ENCODE peak calls at places on chromosomes 11 and 22, in four cellular contexts. A is fibroblast of pulmonary artery, H is upper lobe of right lung, Y is IMR-90. L is an unnamed sample.

GRCh38 chr22:21841422-21841821 is 26.0 kb downstream of the MAPK1 start:
- DNase-seq in Y (no peak), H (no peak), A (no peak), L (no peak)

GRCh38 chr22:28899199-28899853 is 16.0 kb downstream of the ZNRF3 start:
- DNase-seq in A (no peak), H (no peak), Y (peak; percentile 20), L (peak; percentile 82)

GRCh38 chr22:20810645-20811044 is 36.7 kb downstream of the SERPIND1 start:
- DNase-seq in Y (no peak), A (no peak), H (no peak), L (no peak)

GRCh38 chr22:32926600-32926999 is 125.1 kb downstream of the TIMP3 start:
- DNase-seq in Y (peak; percentile 34), H (no peak), A (peak; percentile 63), L (peak; percentile 53)

GRCh38 chr22:38860291-38861169 is 11.5 kb downstream of the CBX6 start:
- DNase-seq in H (no peak), Y (no peak), A (no peak), L (no peak)

GRCh38 chr22:18927020-18927419 is 9.1 kb downstream of the PRODH start:
- DNase-seq in A (no peak), Y (no peak), H (no peak), L (no peak)

GRCh38 chr11:3880724-3881123 is 25.3 kb downstream of the STIM1 start:
- DNase-seq in H (no peak), Y (peak; percentile 58), A (peak; percentile 38), L (peak; percentile 75)

GRCh38 chr11:12377106-12377823 is at the start of gene PARVA:
- DNase-seq in H (peak; percentile 85), A (peak; percentile 88), Y (peak; percentile 81), L (peak; percentile 47)

GRCh38 chr11:68610452-68611116 is 73.8 kb upstream of the GAL start:
- DNase-seq in A (peak; percentile 35), Y (peak; percentile 5), H (no peak), L (no peak)

GRCh38 chr11:35214792-35215193 is 75.8 kb downstream of the CD44 start:
- DNase-seq in Y (peak; percentile 97), A (peak; percentile 85), H (no peak), L (peak; percentile 94)

GRCh38 chr11:96015911-96016565 is 92.1 kb upstream of the MTMR2 start:
- DNase-seq in H (no peak), A (no peak), Y (no peak), L (no peak)

GRCh38 chr11:128428876-128429416 is 158.4 kb downstream of the ETS1 start:
- DNase-seq in A (peak; percentile 55), Y (peak; percentile 43), H (no peak), L (no peak)

GRCh38 chr11:123653997-123654565 is 343 bp downstream of the SCN3B start:
- DNase-seq in A (peak; percentile 46), Y (peak; percentile 34), H (peak; percentile 71), L (peak; percentile 35)

GRCh38 chr11:84720706-84721402 is 906.3 kb downstream of the DLG2 start:
- DNase-seq in H (peak; percentile 69), Y (no peak), A (peak; percentile 1), L (no peak)

GRCh38 chr22:36546092-36546804 is 17.3 kb upstream of the EIF3D start:
- DNase-seq in H (no peak), A (peak; percentile 69), Y (peak; percentile 62), L (peak; percentile 23)

GRCh38 chr11:11857769-11858168 is 16.0 kb downstream of the USP47 start:
- DNase-seq in A (no peak), Y (no peak), H (no peak), L (no peak)

GRCh38 chr11:92675303-92675702 is 294.1 kb upstream of the MTNR1B start:
- DNase-seq in Y (no peak), H (no peak), A (no peak), L (no peak)

GRCh38 chr11:36041988-36042606 is 98.2 kb downstream of the LDLRAD3 start:
- DNase-seq in H (no peak), A (peak; percentile 44), Y (no peak), L (peak; percentile 10)

GRCh38 chr11:134476435-134477021 is 64.5 kb upstream of the B3GAT1 start:
- DNase-seq in Y (no peak), A (no peak), H (peak; percentile 45), L (no peak)

GRCh38 chr22:49838771-49839717 is 11.4 kb upstream of the BRD1 start:
- DNase-seq in Y (peak; percentile 33), A (no peak), H (no peak), L (no peak)

GRCh38 chr22:27947461-27947860 is 28.4 kb upstream of the PITPNB start:
- DNase-seq in Y (no peak), A (peak; percentile 57), H (no peak), L (no peak)

GRCh38 chr11:26830218-26830617 is 108.4 kb upstream of the SLC5A12 start:
- DNase-seq in Y (no peak), H (no peak), A (no peak), L (no peak)

GRCh38 chr11:119700536-119701346 is 28.3 kb downstream of the NECTIN1 start:
- DNase-seq in H (peak; percentile 76), A (no peak), Y (no peak), L (peak; percentile 91)

GRCh38 chr11:126122863-126123262 is 60.2 kb upstream of the CDON start:
- DNase-seq in Y (no peak), H (no peak), A (no peak), L (no peak)

GRCh38 chr11:75040167-75040770 is 51.5 kb downstream of the NEU3 start:
- DNase-seq in A (no peak), H (no peak), Y (no peak), L (no peak)

GRCh38 chr11:12245549-12245986 is 131.8 kb upstream of the PARVA start:
- DNase-seq in Y (peak; percentile 25), A (no peak), H (no peak), L (peak; percentile 32)

GRCh38 chr11:130703489-130704190 is 212.6 kb downstream of the SNX19 start:
- DNase-seq in A (no peak), Y (no peak), H (no peak), L (no peak)

GRCh38 chr11:60857378-60858232 is 1.9 kb upstream of the PTGDR2 start:
- DNase-seq in Y (peak; percentile 65), A (no peak), H (no peak), L (peak; percentile 54)

GRCh38 chr11:58629857-58630256 is 7.4 kb downstream of the CNTF start:
- DNase-seq in A (peak; percentile 72), H (no peak), Y (peak; percentile 71), L (peak; percentile 38)

GRCh38 chr22:35839811-35840739 is 122.4 kb downstream of the APOL5 start:
- DNase-seq in H (peak; percentile 91), A (peak; percentile 98), Y (peak; percentile 98), L (peak; percentile 94)

GRCh38 chr11:114197799-114198500 is 98.2 kb upstream of the NNMT start:
- DNase-seq in Y (peak; percentile 71), H (peak; percentile 85), A (peak; percentile 99), L (peak; percentile 39)

GRCh38 chr22:39593061-39593930 is 22.7 kb downstream of the CACNA1I start:
- DNase-seq in H (no peak), A (no peak), Y (no peak), L (no peak)

GRCh38 chr22:23774922-23775436 is 2.3 kb downstream of the MMP11 start:
- DNase-seq in H (no peak), Y (peak; percentile 33), A (peak; percentile 41), L (no peak)

GRCh38 chr11:123217897-123218296 is 22.8 kb upstream of the CLMP start:
- DNase-seq in A (no peak), Y (no peak), H (no peak), L (no peak)

GRCh38 chr11:19696904-19697303 is 15.7 kb upstream of the NAV2 start:
- DNase-seq in A (no peak), H (no peak), Y (no peak), L (no peak)

GRCh38 chr11:70913715-70914231 is 338.6 kb downstream of the SHANK2 start:
- DNase-seq in Y (no peak), H (peak; percentile 68), A (no peak), L (no peak)

GRCh38 chr22:20430641-20431519 is 6.7 kb downstream of the SCARF2 start:
- DNase-seq in A (no peak), H (peak; percentile 80), Y (no peak), L (peak; percentile 15)

GRCh38 chr11:76641905-76642304 is 28.6 kb downstream of the LRRC32 start:
- DNase-seq in A (no peak), Y (no peak), H (no peak), L (no peak)

GRCh38 chr11:8384199-8384821 is 120.6 kb upstream of the LMO1 start:
- DNase-seq in A (peak; percentile 24), Y (no peak), H (peak; percentile 78), L (peak; percentile 17)
- TF ChIP-seq CTCF in A (no peak), Y (peak; percentile 12), H (no peak), L (peak; percentile 2)

GRCh38 chr11:65185166-65185565 is 3.4 kb downstream of the CAPN1 start:
- DNase-seq in H (no peak), A (no peak), Y (no peak), L (no peak)

GRCh38 chr11:65186701-65187100 is 5.0 kb downstream of the CAPN1 start:
- DNase-seq in A (no peak), H (no peak), Y (no peak), L (no peak)

GRCh38 chr11:65187146-65187675 is 5.5 kb downstream of the CAPN1 start:
- DNase-seq in H (no peak), A (no peak), Y (no peak), L (no peak)

GRCh38 chr11:65184146-65184545 is 2.4 kb downstream of the CAPN1 start:
- DNase-seq in A (no peak), H (no peak), Y (no peak), L (no peak)

GRCh38 chr11:65185869-65186341 is 4.2 kb downstream of the CAPN1 start:
- DNase-seq in A (no peak), Y (no peak), H (no peak), L (no peak)
- TF ChIP-seq CTCF in A (no peak), Y (no peak), H (no peak), L (peak; percentile 8)

GRCh38 chr11:120738516-120739046 is 227.0 kb downstream of the GRIK4 start:
- DNase-seq in A (no peak), Y (no peak), H (no peak), L (no peak)
- TF ChIP-seq CTCF in A (no peak), Y (no peak), H (no peak), L (no peak)

GRCh38 chr11:16013242-16013641 is 343.1 kb downstream of the SOX6 start:
- DNase-seq in Y (no peak), H (no peak), A (no peak), L (no peak)
- TF ChIP-seq CTCF in Y (no peak), H (no peak), A (no peak), L (no peak)

GRCh38 chr22:30763815-30764686 is 69.4 kb downstream of the OSBP2 start:
- DNase-seq in Y (peak; percentile 86), H (no peak), A (peak; percentile 88), L (peak; percentile 89)
- TF ChIP-seq CTCF in Y (peak; percentile 90), H (peak; percentile 60), A (peak; percentile 72), L (peak; percentile 77)

GRCh38 chr22:46262449-46263207 is 515 bp downstream of the PKDREJ start:
- DNase-seq in Y (peak; percentile 35), H (peak; percentile 87), A (peak; percentile 59), L (peak; percentile 13)
- TF ChIP-seq CTCF in Y (peak; percentile 29), H (peak; percentile 44), A (peak; percentile 15), L (peak; percentile 43)

GRCh38 chr22:42399315-42400271 is 32.6 kb downstream of the NFAM1 start:
- DNase-seq in A (no peak), H (peak; percentile 71), Y (no peak), L (no peak)

GRCh38 chr22:42408276-42408675 is 23.9 kb downstream of the NFAM1 start:
- DNase-seq in A (no peak), H (no peak), Y (no peak), L (no peak)

GRCh38 chr22:42401562-42402334 is 30.5 kb downstream of the NFAM1 start:
- DNase-seq in H (no peak), A (no peak), Y (no peak), L (peak; percentile 14)

GRCh38 chr22:42400811-42401547 is 31.2 kb downstream of the NFAM1 start:
- DNase-seq in Y (no peak), A (no peak), H (no peak), L (no peak)

GRCh38 chr22:42404266-42404665 is 27.9 kb downstream of the NFAM1 start:
- DNase-seq in H (no peak), Y (no peak), A (no peak), L (no peak)
- TF ChIP-seq CTCF in H (no peak), Y (no peak), A (no peak), L (no peak)

L was measured in bronchial epithelial cell.